ENCODE peak calls at places on chromosomes 5 and 9, in ten cellular contexts. G is MM.1S, L is left ventricle myocardium inferior, X is tibial artery, N is testis, Y is lung, R is upper lobe of right lung, F is K562, Q is pancreas, U is heart right ventricle. W is an unnamed sample.
A peak's percentile ranks its signal among the peaks of the same experiment; 100 is the strongest.

GRCh38 chr9:121708768-121709488 is 57.5 kb downstream of the DAB2IP start:
- DNase-seq in U (no peak), N (no peak), L (no peak), R (no peak), Y (no peak), F (peak; percentile 56), X (no peak), Q (no peak), G (no peak), W (no peak)

GRCh38 chr5:106397700-106398099 is 1273.0 kb downstream of the EFNA5 start:
- DNase-seq in X (no peak), R (no peak), Y (no peak), U (no peak), N (no peak), F (no peak), Q (no peak), L (no peak), G (no peak), W (no peak)

GRCh38 chr9:25421560-25421959 is 256.7 kb downstream of the TUSC1 start:
- DNase-seq in Y (no peak), U (no peak), G (no peak), N (no peak), Q (no peak), F (no peak), L (no peak), X (no peak), R (no peak), W (no peak)

GRCh38 chr5:1319436-1320343 is 24.8 kb upstream of the TERT start:
- DNase-seq in Q (no peak), G (peak; percentile 31), X (no peak), R (peak; percentile 58), N (no peak), Y (no peak), L (no peak), F (no peak), U (no peak), W (no peak)

GRCh38 chr5:126736141-126736540 is 40.8 kb upstream of the LMNB1 start:
- DNase-seq in Y (no peak), G (no peak), R (no peak), X (no peak), N (no peak), L (no peak), Q (no peak), U (no peak), F (no peak), W (no peak)

GRCh38 chr9:83622433-83622813 is 520 bp upstream of the IDNK start:
- DNase-seq in U (no peak), X (no peak), L (no peak), G (no peak), Q (no peak), N (no peak), Y (no peak), R (no peak), F (no peak), W (no peak)

GRCh38 chr9:105438136-105438839 is 9.5 kb upstream of the FSD1L start:
- DNase-seq in L (no peak), N (no peak), X (no peak), U (peak; percentile 10), R (no peak), F (no peak), Y (no peak), G (no peak), Q (no peak), W (no peak)

GRCh38 chr5:119852140-119852539 is 222.8 kb downstream of the FAM170A start:
- DNase-seq in U (no peak), F (no peak), X (no peak), N (no peak), Y (no peak), Q (no peak), R (no peak), G (no peak), L (no peak), W (no peak)

GRCh38 chr5:158958048-158958994 is 141.4 kb downstream of the EBF1 start:
- DNase-seq in X (no peak), G (no peak), N (no peak), Y (no peak), F (no peak), U (no peak), L (no peak), R (no peak), Q (no peak), W (no peak)

GRCh38 chr5:107203231-107203630 is 467.5 kb downstream of the EFNA5 start:
- DNase-seq in L (no peak), U (no peak), Y (no peak), F (no peak), X (no peak), N (no peak), G (no peak), Q (no peak), R (no peak), W (no peak)

GRCh38 chr9:70121818-70122436 is 78.3 kb downstream of the MAMDC2 start:
- DNase-seq in U (no peak), R (no peak), Y (no peak), Q (no peak), N (no peak), L (no peak), F (no peak), G (no peak), X (no peak), W (no peak)

GRCh38 chr9:70117835-70118319 is 74.2 kb downstream of the MAMDC2 start:
- DNase-seq in Y (no peak), N (no peak), X (no peak), Q (no peak), F (no peak), G (no peak), U (no peak), R (no peak), L (no peak), W (no peak)

GRCh38 chr9:70123695-70124094 is 80.0 kb downstream of the MAMDC2 start:
- DNase-seq in F (no peak), Y (no peak), R (no peak), N (peak; percentile 56), Q (no peak), U (no peak), X (no peak), L (no peak), G (no peak), W (no peak)

GRCh38 chr9:70119786-70120185 is 76.1 kb downstream of the MAMDC2 start:
- DNase-seq in Y (no peak), U (no peak), G (no peak), N (no peak), R (no peak), L (no peak), Q (no peak), F (no peak), X (no peak), W (no peak)

DNA sequence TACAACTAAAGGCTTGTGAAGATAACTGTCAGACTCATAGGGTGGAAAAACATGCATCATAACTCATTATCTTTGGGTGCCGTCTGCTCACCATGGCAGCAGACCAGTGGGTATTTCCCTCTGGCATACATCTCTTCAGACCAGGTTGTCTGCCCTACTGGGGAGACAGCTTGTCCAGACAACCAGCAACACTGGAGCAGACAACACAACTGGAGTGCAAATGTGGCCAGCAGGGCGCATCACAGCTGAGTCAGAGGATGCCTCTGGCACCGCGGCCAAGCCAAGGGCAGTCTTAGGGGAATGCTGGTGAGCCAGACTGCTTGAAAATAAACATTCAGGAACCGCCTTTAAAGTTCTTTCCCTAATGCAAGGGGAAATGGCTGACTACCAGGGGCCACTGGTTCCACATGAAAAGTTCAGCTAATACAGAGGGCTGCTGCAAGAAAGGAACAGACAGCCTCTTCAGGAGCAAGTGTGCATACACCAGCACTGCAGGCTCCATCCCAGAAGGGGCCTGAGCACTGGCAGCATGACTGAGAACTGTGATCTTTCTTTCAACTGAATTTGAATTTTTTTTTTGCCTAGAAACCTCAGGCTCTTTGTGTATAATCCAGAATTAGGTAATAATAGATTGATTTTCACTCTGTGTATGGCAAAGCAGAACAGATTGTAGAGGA is 77.3 kb downstream of the MAMDC2 start:
- DNase-seq in N (peak; percentile 62), F (no peak), U (peak; percentile 27), L (peak; percentile 76), X (peak; percentile 92), Y (peak; percentile 36), G (no peak), R (no peak), Q (no peak), W (peak; percentile 73)
- TF ChIP-seq CTCF in N (no peak), F (no peak), U (peak; percentile 30), L (peak; percentile 31), X (peak; percentile 24), Y (no peak), G (no peak), R (no peak), Q (no peak), W (no peak)

GRCh38 chr5:176537608-176538504 is 654 bp upstream of the RNF44 start:
- DNase-seq in N (peak; percentile 100), G (peak; percentile 100), F (peak; percentile 84), X (peak; percentile 100), R (peak; percentile 99), U (peak; percentile 99), Y (peak; percentile 99), Q (peak; percentile 98), L (peak; percentile 99), W (peak; percentile 99)
- H3K4me1 ChIP-seq in N (peaks cover 43% of the 10 kb centered on the region), G (peaks cover 25% of the 10 kb centered on the region), F (peaks cover 56% of the 10 kb centered on the region), X (peaks cover 51% of the 10 kb centered on the region), R (peaks cover 51% of the 10 kb centered on the region), U (peaks cover 81% of the 10 kb centered on the region), Y (peaks cover 20% of the 10 kb centered on the region), Q (peaks cover 24% of the 10 kb centered on the region), L (peaks cover 76% of the 10 kb centered on the region), W (peaks cover 39% of the 10 kb centered on the region)

GRCh38 chr5:97135868-97136267 is 6.5 kb downstream of the LIX1 start:
- DNase-seq in G (no peak), Q (no peak), L (no peak), X (no peak), R (no peak), Y (no peak), U (no peak), F (no peak), N (no peak), W (no peak)

GRCh38 chr5:97136471-97136870 is 5.9 kb downstream of the LIX1 start:
- DNase-seq in X (no peak), N (no peak), G (no peak), Y (no peak), L (no peak), Q (no peak), R (no peak), F (no peak), U (no peak), W (no peak)

GRCh38 chr5:97131139-97131710 is 11.2 kb downstream of the LIX1 start:
- DNase-seq in G (no peak), F (no peak), R (no peak), X (no peak), Q (no peak), Y (no peak), L (no peak), U (no peak), N (no peak), W (no peak)

GRCh38 chr5:97133106-97133505 is 9.3 kb downstream of the LIX1 start:
- DNase-seq in G (no peak), L (no peak), N (no peak), X (no peak), R (no peak), Y (no peak), U (no peak), Q (no peak), F (no peak), W (no peak)

GRCh38 chr5:97134634-97135033 is 7.8 kb downstream of the LIX1 start:
- DNase-seq in Q (no peak), L (no peak), Y (no peak), F (no peak), X (no peak), G (no peak), N (no peak), R (no peak), U (no peak), W (no peak)
- H3K4me3 ChIP-seq in Q (no peak overlapping the region), L (no peak overlapping the region), Y (no peak overlapping the region), F (no peak overlapping the region), X (no peak overlapping the region), G (no peak overlapping the region), N (no peak overlapping the region), R (no peak overlapping the region), U (no peak overlapping the region), W (no peak overlapping the region)

GRCh38 chr9:15423328-15423985 is 781 bp downstream of the SNAPC3 start:
- DNase-seq in G (peak; percentile 9), N (no peak), X (no peak), U (no peak), Q (no peak), R (no peak), F (no peak), L (no peak), Y (no peak), W (no peak)
- TF ChIP-seq CTCF in G (no peak), N (no peak), X (peak; percentile 29), U (peak; percentile 9), Q (no peak), R (no peak), F (no peak), L (no peak), Y (no peak), W (no peak)

W was measured in mucosa of descending colon.